ENCODE peak calls at places on chromosomes 6 and 20, in seven cellular contexts. One of them, this sample, is unnamed.

GRCh38 chr6:2021713-2022125 is 223.7 kb downstream of the GMDS start:
- DNase-seq in sigmoid colon: peak
- DNase-seq in body of pancreas: peak
- DNase-seq in dorsolateral prefrontal cortex: no peak
- DNase-seq in stomach: peak
- DNase-seq in AG09309: peak
- DNase-seq in GM13977: no peak
- DNase-seq in this sample: peak

GRCh38 chr20:19423892-19424620 is 211.6 kb downstream of the SLC24A3 start:
- DNase-seq in GM13977: no peak
- DNase-seq in sigmoid colon: no peak
- DNase-seq in AG09309: no peak
- DNase-seq in body of pancreas: no peak
- DNase-seq in stomach: no peak
- DNase-seq in dorsolateral prefrontal cortex: no peak
- DNase-seq in this sample: no peak

GRCh38 chr6:116536216-116536621 is 9.3 kb downstream of the TRAPPC3L start:
- DNase-seq in stomach: no peak
- DNase-seq in dorsolateral prefrontal cortex: no peak
- DNase-seq in GM13977: peak
- DNase-seq in body of pancreas: no peak
- DNase-seq in AG09309: peak
- DNase-seq in sigmoid colon: no peak
- DNase-seq in this sample: peak

GRCh38 chr6:139649128-139649527 is 274.7 kb upstream of the CITED2 start:
- DNase-seq in AG09309: no peak
- DNase-seq in body of pancreas: no peak
- DNase-seq in GM13977: no peak
- DNase-seq in sigmoid colon: no peak
- DNase-seq in dorsolateral prefrontal cortex: no peak
- DNase-seq in stomach: no peak
- DNase-seq in this sample: no peak

GRCh38 chr6:81696505-81696904 is 56.0 kb downstream of the TENT5A start:
- DNase-seq in body of pancreas: no peak
- DNase-seq in stomach: peak
- DNase-seq in GM13977: no peak
- DNase-seq in AG09309: no peak
- DNase-seq in sigmoid colon: no peak
- DNase-seq in dorsolateral prefrontal cortex: no peak
- DNase-seq in this sample: no peak

GRCh38 chr6:7707787-7708186 is 18.1 kb upstream of the BMP6 start:
- DNase-seq in GM13977: no peak
- DNase-seq in dorsolateral prefrontal cortex: no peak
- DNase-seq in sigmoid colon: no peak
- DNase-seq in body of pancreas: no peak
- DNase-seq in stomach: no peak
- DNase-seq in AG09309: peak
- DNase-seq in this sample: peak

GRCh38 chr20:49984426-49985153 is 1.8 kb downstream of the SNAI1 start:
- DNase-seq in sigmoid colon: no peak
- DNase-seq in body of pancreas: no peak
- DNase-seq in stomach: no peak
- DNase-seq in AG09309: no peak
- DNase-seq in dorsolateral prefrontal cortex: no peak
- DNase-seq in GM13977: no peak
- DNase-seq in this sample: no peak

GRCh38 chr20:14498809-14499208 is 161.4 kb upstream of the FLRT3 start:
- DNase-seq in dorsolateral prefrontal cortex: no peak
- DNase-seq in AG09309: no peak
- DNase-seq in body of pancreas: no peak
- DNase-seq in stomach: no peak
- DNase-seq in GM13977: no peak
- DNase-seq in sigmoid colon: no peak
- DNase-seq in this sample: no peak

GRCh38 chr6:159487636-159488035 is 205.4 kb downstream of the SOD2 start:
- DNase-seq in stomach: no peak
- DNase-seq in body of pancreas: no peak
- DNase-seq in GM13977: no peak
- DNase-seq in AG09309: no peak
- DNase-seq in sigmoid colon: no peak
- DNase-seq in dorsolateral prefrontal cortex: no peak
- DNase-seq in this sample: no peak

GRCh38 chr20:54153847-54154246 is 19.9 kb downstream of the CYP24A1 start:
- DNase-seq in dorsolateral prefrontal cortex: no peak
- DNase-seq in AG09309: no peak
- DNase-seq in sigmoid colon: no peak
- DNase-seq in body of pancreas: no peak
- DNase-seq in GM13977: no peak
- DNase-seq in stomach: no peak
- DNase-seq in this sample: no peak

GRCh38 chr6:14079433-14079832 is 38.1 kb upstream of the CD83 start:
- DNase-seq in GM13977: no peak
- DNase-seq in AG09309: no peak
- DNase-seq in stomach: no peak
- DNase-seq in body of pancreas: peak
- DNase-seq in sigmoid colon: no peak
- DNase-seq in dorsolateral prefrontal cortex: no peak
- DNase-seq in this sample: no peak

GRCh38 chr6:158835616-158836221 is 16.6 kb upstream of the EZR start:
- DNase-seq in stomach: peak
- DNase-seq in body of pancreas: peak
- DNase-seq in GM13977: no peak
- DNase-seq in AG09309: no peak
- DNase-seq in sigmoid colon: peak
- DNase-seq in dorsolateral prefrontal cortex: no peak
- DNase-seq in this sample: no peak

GRCh38 chr20:32532246-32532645 is 52.9 kb downstream of the NOL4L start:
- DNase-seq in dorsolateral prefrontal cortex: no peak
- DNase-seq in body of pancreas: no peak
- DNase-seq in AG09309: no peak
- DNase-seq in GM13977: no peak
- DNase-seq in sigmoid colon: no peak
- DNase-seq in stomach: no peak
- DNase-seq in this sample: no peak

GRCh38 chr20:63577317-63577894 is 3.4 kb upstream of the HELZ2 start:
- DNase-seq in dorsolateral prefrontal cortex: no peak
- DNase-seq in body of pancreas: peak
- DNase-seq in AG09309: no peak
- DNase-seq in GM13977: no peak
- DNase-seq in sigmoid colon: peak
- DNase-seq in stomach: peak
- DNase-seq in this sample: no peak

GRCh38 chr6:25404693-25405169 is 125.6 kb downstream of the CARMIL1 start:
- DNase-seq in stomach: peak
- DNase-seq in AG09309: no peak
- DNase-seq in dorsolateral prefrontal cortex: no peak
- DNase-seq in body of pancreas: no peak
- DNase-seq in GM13977: peak
- DNase-seq in sigmoid colon: no peak
- DNase-seq in this sample: no peak

GRCh38 chr20:48156951-48157700 is 371.8 kb upstream of the SULF2 start:
- DNase-seq in sigmoid colon: no peak
- DNase-seq in dorsolateral prefrontal cortex: no peak
- DNase-seq in AG09309: no peak
- DNase-seq in GM13977: no peak
- DNase-seq in body of pancreas: no peak
- DNase-seq in stomach: no peak
- DNase-seq in this sample: no peak

GRCh38 chr20:58246346-58246745 is 17.9 kb upstream of the ANKRD60 start:
- DNase-seq in sigmoid colon: no peak
- DNase-seq in stomach: no peak
- DNase-seq in dorsolateral prefrontal cortex: no peak
- DNase-seq in AG09309: no peak
- DNase-seq in body of pancreas: no peak
- DNase-seq in GM13977: no peak
- DNase-seq in this sample: no peak
- TF ChIP-seq CTCF in sigmoid colon: no peak
- TF ChIP-seq CTCF in stomach: no peak
- TF ChIP-seq CTCF in dorsolateral prefrontal cortex: no peak
- TF ChIP-seq CTCF in AG09309: peak
- TF ChIP-seq CTCF in body of pancreas: peak
- TF ChIP-seq CTCF in GM13977: no peak
- TF ChIP-seq CTCF in this sample: peak

DNA sequence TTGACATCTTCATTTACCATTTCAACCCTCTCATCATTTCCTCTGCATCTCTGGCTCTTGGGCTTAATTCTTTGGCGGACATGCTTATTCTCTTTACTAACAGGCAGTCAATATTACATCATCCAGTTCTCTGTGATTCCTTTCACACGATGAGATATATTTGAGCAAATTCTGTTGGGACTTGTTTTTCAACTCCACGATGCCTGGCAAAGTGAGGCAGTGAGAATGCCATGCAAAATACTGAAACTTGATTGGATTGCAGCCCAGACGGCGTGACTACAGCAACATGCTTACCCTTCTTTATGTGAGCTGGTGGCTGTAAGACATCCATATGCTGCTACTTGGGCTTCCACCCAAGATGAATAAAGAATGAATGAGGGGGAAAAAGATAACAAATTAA is 101.7 kb upstream of the SPACA1 start:
- DNase-seq in GM13977: no peak
- DNase-seq in AG09309: no peak
- DNase-seq in sigmoid colon: no peak
- DNase-seq in dorsolateral prefrontal cortex: no peak
- DNase-seq in stomach: no peak
- DNase-seq in body of pancreas: no peak
- DNase-seq in this sample: no peak
- TF ChIP-seq CTCF in GM13977: no peak
- TF ChIP-seq CTCF in AG09309: no peak
- TF ChIP-seq CTCF in sigmoid colon: no peak
- TF ChIP-seq CTCF in dorsolateral prefrontal cortex: no peak
- TF ChIP-seq CTCF in stomach: no peak
- TF ChIP-seq CTCF in body of pancreas: no peak
- TF ChIP-seq CTCF in this sample: no peak

DNA sequence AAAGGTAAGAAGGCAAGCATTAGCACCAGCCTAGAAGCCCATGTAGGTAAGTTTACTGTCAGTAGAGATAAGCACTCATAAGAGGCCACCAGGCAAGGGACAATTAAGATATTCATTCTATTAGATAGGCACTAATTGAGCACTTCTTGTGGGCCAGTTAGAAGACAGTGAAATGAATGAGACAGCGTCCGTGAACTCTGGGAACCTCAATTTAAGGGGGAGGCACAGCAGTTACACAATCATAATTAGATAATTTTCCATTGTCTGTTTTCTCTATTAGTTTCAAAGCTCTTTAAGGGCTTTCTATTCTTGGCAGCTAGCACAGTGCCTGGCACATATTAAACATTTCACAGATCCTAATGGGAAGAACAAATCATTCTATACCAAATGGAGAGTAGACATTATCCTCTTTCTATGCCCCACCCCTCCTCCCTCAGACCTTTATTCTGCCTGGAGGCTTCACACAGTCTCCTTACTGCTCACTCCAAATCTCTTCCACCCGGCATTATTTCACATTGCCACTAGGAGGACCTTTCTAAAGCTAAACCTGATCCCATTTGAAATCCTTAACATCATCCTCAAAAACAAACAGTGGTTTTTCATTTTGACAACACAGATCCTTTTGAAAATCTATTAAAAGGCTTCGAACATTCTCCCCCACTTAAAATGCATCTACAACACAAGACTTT is 529.6 kb downstream of the ADGRB3 start:
- DNase-seq in dorsolateral prefrontal cortex: no peak
- DNase-seq in AG09309: no peak
- DNase-seq in stomach: no peak
- DNase-seq in body of pancreas: no peak
- DNase-seq in GM13977: no peak
- DNase-seq in sigmoid colon: no peak
- DNase-seq in this sample: no peak
- TF ChIP-seq CTCF in dorsolateral prefrontal cortex: no peak
- TF ChIP-seq CTCF in AG09309: no peak
- TF ChIP-seq CTCF in stomach: no peak
- TF ChIP-seq CTCF in body of pancreas: no peak
- TF ChIP-seq CTCF in GM13977: peak
- TF ChIP-seq CTCF in sigmoid colon: no peak
- TF ChIP-seq CTCF in this sample: peak

GRCh38 chr6:29017428-29017802 is 12.3 kb upstream of the ZNF311 start:
- DNase-seq in AG09309: no peak
- DNase-seq in GM13977: no peak
- DNase-seq in dorsolateral prefrontal cortex: no peak
- DNase-seq in stomach: no peak
- DNase-seq in body of pancreas: no peak
- DNase-seq in sigmoid colon: no peak
- DNase-seq in this sample: no peak
- TF ChIP-seq CTCF in AG09309: no peak
- TF ChIP-seq CTCF in GM13977: no peak
- TF ChIP-seq CTCF in dorsolateral prefrontal cortex: no peak
- TF ChIP-seq CTCF in stomach: no peak
- TF ChIP-seq CTCF in body of pancreas: no peak
- TF ChIP-seq CTCF in sigmoid colon: no peak
- TF ChIP-seq CTCF in this sample: no peak